ENCODE peak calls at places on chromosomes 11 and 22, in four cellular contexts. One of them, this sample, is unnamed. For H3K4me1 and H3K36me3, the result is how much of the 10 kb centered on the place peaks cover.

GRCh38 chr22:24181088-24181995 is at the start of gene SUSD2:
- DNase-seq in heart right ventricle: peak
- DNase-seq in lung: no peak
- DNase-seq in endothelial cell of umbilical vein: no peak
- DNase-seq in this sample: no peak

GRCh38 chr11:1086171-1087102 is 11.8 kb downstream of the MUC2 start:
- DNase-seq in heart right ventricle: peak
- DNase-seq in lung: no peak
- DNase-seq in endothelial cell of umbilical vein: no peak
- DNase-seq in this sample: no peak

GRCh38 chr11:61061081-61061826 is 41.0 kb upstream of the CD5 start:
- DNase-seq in heart right ventricle: no peak
- DNase-seq in lung: no peak
- DNase-seq in endothelial cell of umbilical vein: no peak
- DNase-seq in this sample: peak

GRCh38 chr11:35598254-35599125 is 19.8 kb upstream of the FJX1 start:
- DNase-seq in heart right ventricle: no peak
- DNase-seq in lung: no peak
- DNase-seq in endothelial cell of umbilical vein: no peak
- DNase-seq in this sample: no peak

GRCh38 chr11:116697011-116697410 is 75.8 kb downstream of the BUD13 start:
- DNase-seq in heart right ventricle: no peak
- DNase-seq in lung: peak
- DNase-seq in endothelial cell of umbilical vein: no peak
- DNase-seq in this sample: no peak

GRCh38 chr11:126165366-126166156 is 45.9 kb downstream of the RPUSD4 start:
- DNase-seq in heart right ventricle: no peak
- DNase-seq in lung: no peak
- DNase-seq in endothelial cell of umbilical vein: no peak
- DNase-seq in this sample: no peak

GRCh38 chr22:49956418-49956770 is 4.2 kb upstream of the PIM3 start:
- DNase-seq in heart right ventricle: peak
- DNase-seq in lung: no peak
- DNase-seq in endothelial cell of umbilical vein: no peak
- DNase-seq in this sample: no peak

GRCh38 chr11:12282676-12283075 is 94.7 kb upstream of the PARVA start:
- DNase-seq in heart right ventricle: no peak
- DNase-seq in lung: no peak
- DNase-seq in endothelial cell of umbilical vein: no peak
- DNase-seq in this sample: no peak

GRCh38 chr11:65125197-65126056 is 3.3 kb downstream of the MRPL49 start:
- DNase-seq in heart right ventricle: no peak
- DNase-seq in lung: no peak
- DNase-seq in endothelial cell of umbilical vein: no peak
- DNase-seq in this sample: no peak

DNA sequence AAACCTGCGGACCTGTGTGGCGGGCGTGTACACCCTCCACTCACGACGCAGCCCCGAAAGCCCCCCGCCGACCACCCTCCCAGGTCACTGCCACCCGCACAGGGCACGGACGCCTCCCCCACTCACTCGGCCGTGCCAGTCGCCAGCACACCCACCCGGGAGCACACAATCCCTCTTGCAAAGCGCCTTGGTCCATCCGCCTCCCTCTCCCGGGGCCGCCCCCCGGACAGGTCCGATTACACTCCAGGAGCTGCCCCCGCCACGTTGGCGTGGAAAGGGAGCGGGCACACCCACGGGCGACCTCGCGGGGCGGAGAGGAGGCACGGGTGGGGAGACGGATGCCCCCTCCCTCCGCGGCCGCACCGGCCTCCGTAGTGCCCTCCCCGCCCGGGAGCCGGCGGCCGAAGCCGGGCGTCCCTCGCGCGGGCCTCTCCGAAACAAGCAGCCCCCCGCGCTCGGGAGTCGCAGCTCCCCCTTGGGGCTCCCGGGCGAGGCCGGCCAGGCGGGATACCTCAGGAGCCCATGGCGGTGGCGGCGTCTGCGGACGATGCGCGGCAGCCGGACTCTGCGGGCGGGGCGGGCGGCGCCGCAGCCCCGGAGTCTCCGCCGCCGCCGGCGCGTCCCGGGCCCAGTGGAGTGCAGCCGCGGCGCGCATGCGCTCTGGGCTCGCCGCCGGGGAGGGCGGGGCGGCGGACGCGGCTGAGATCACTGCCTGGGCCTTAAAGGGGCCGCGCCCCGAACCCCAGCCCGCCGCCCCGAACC is at the start of gene TMEM184B:
- DNase-seq in heart right ventricle: peak
- DNase-seq in lung: peak
- DNase-seq in endothelial cell of umbilical vein: peak
- DNase-seq in this sample: peak
- H3K4me1 ChIP-seq in heart right ventricle: under half
- H3K4me1 ChIP-seq in lung: under half
- H3K4me1 ChIP-seq in endothelial cell of umbilical vein: under half
- H3K4me1 ChIP-seq in this sample: under half

GRCh38 chr22:45551310-45552016 is 48.8 kb downstream of the FBLN1 start:
- DNase-seq in heart right ventricle: peak
- DNase-seq in lung: no peak
- DNase-seq in endothelial cell of umbilical vein: no peak
- DNase-seq in this sample: no peak
- H3K36me3 ChIP-seq in heart right ventricle: under half
- H3K36me3 ChIP-seq in lung: under half
- H3K36me3 ChIP-seq in endothelial cell of umbilical vein: under half
- H3K36me3 ChIP-seq in this sample: under half

GRCh38 chr22:30230330-30230729 is 16.2 kb downstream of the LIF start:
- DNase-seq in heart right ventricle: no peak
- DNase-seq in lung: no peak
- DNase-seq in endothelial cell of umbilical vein: no peak
- DNase-seq in this sample: no peak

GRCh38 chr22:30232716-30233218 is 13.8 kb downstream of the LIF start:
- DNase-seq in heart right ventricle: no peak
- DNase-seq in lung: no peak
- DNase-seq in endothelial cell of umbilical vein: no peak
- DNase-seq in this sample: no peak

GRCh38 chr22:30233582-30233981 is 13.0 kb downstream of the LIF start:
- DNase-seq in heart right ventricle: no peak
- DNase-seq in lung: no peak
- DNase-seq in endothelial cell of umbilical vein: no peak
- DNase-seq in this sample: no peak

GRCh38 chr22:30228509-30229359 is 17.8 kb downstream of the LIF start:
- DNase-seq in heart right ventricle: no peak
- DNase-seq in lung: no peak
- DNase-seq in endothelial cell of umbilical vein: no peak
- DNase-seq in this sample: peak

GRCh38 chr22:30230787-30231461 is 15.6 kb downstream of the LIF start:
- DNase-seq in heart right ventricle: no peak
- DNase-seq in lung: no peak
- DNase-seq in endothelial cell of umbilical vein: no peak
- DNase-seq in this sample: no peak
- H3K4me1 ChIP-seq in heart right ventricle: under half
- H3K4me1 ChIP-seq in lung: under half
- H3K4me1 ChIP-seq in endothelial cell of umbilical vein: under half
- H3K4me1 ChIP-seq in this sample: under half

GRCh38 chr11:69491071-69492031 is 9.9 kb downstream of the LINC01488 start:
- DNase-seq in heart right ventricle: no peak
- DNase-seq in lung: no peak
- DNase-seq in endothelial cell of umbilical vein: no peak
- DNase-seq in this sample: no peak

GRCh38 chr11:69490516-69490915 is 9.1 kb downstream of the LINC01488 start:
- DNase-seq in heart right ventricle: no peak
- DNase-seq in lung: no peak
- DNase-seq in endothelial cell of umbilical vein: no peak
- DNase-seq in this sample: no peak

GRCh38 chr11:69494851-69495250 is 13.4 kb downstream of the LINC01488 start:
- DNase-seq in heart right ventricle: no peak
- DNase-seq in lung: no peak
- DNase-seq in endothelial cell of umbilical vein: no peak
- DNase-seq in this sample: no peak

GRCh38 chr11:69493931-69494821 is 12.7 kb downstream of the LINC01488 start:
- DNase-seq in heart right ventricle: no peak
- DNase-seq in lung: no peak
- DNase-seq in endothelial cell of umbilical vein: peak
- DNase-seq in this sample: no peak

DNA sequence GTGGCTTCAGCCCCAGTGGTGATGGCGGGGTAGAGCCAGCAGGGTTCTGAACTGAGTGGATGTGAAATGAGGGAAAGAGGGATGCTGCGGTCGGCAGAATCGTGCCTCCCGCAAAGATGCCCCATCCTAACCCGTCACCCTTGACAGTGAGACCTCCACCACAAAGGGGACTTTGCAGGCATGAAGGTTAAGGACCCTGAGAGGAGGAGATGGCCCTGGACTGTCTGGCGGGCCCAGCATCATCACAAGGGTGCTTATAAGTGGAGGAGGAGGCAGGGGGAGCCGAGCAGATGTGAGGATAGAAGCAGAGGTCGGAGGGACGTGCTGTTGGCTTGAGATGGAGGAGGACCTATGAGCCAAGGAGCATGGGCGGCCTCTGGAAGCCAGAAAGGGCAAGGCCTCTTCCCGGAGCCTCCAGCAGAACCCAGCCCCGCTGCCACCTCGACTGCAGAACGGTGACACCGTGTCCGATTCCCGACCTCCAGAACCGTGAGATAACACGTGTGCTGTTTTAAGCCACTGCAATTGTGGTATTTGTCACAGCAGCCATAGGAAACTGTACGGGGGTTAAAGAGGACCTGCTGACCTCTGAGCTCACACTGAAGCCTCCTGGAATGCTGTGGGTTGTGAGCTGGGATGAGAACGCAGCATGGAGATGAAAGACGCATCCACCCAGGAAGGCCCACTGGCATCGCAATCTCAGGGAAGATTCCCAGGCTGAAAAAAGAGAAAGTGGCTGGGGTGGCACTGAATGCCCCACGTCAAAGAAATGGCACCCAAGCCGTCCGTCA is 10.9 kb downstream of the LINC01488 start:
- DNase-seq in heart right ventricle: no peak
- DNase-seq in lung: no peak
- DNase-seq in endothelial cell of umbilical vein: no peak
- DNase-seq in this sample: no peak
- H3K36me3 ChIP-seq in heart right ventricle: under half
- H3K36me3 ChIP-seq in lung: under half
- H3K36me3 ChIP-seq in endothelial cell of umbilical vein: under half
- H3K36me3 ChIP-seq in this sample: under half

GRCh38 chr11:71499125-71499524 is 27.9 kb upstream of the KRTAP5-7 start:
- DNase-seq in heart right ventricle: no peak
- DNase-seq in lung: no peak
- DNase-seq in endothelial cell of umbilical vein: no peak
- DNase-seq in this sample: no peak
- H3K4me1 ChIP-seq in heart right ventricle: under half
- H3K4me1 ChIP-seq in lung: under half
- H3K4me1 ChIP-seq in endothelial cell of umbilical vein: under half
- H3K4me1 ChIP-seq in this sample: under half

GRCh38 chr11:85960678-85961077 is 105.5 kb downstream of the CCDC83 start:
- DNase-seq in heart right ventricle: no peak
- DNase-seq in lung: no peak
- DNase-seq in endothelial cell of umbilical vein: no peak
- DNase-seq in this sample: no peak
- H3K36me3 ChIP-seq in heart right ventricle: half or more
- H3K36me3 ChIP-seq in lung: under half
- H3K36me3 ChIP-seq in endothelial cell of umbilical vein: under half
- H3K36me3 ChIP-seq in this sample: half or more